ENCODE peak calls at places on chromosomes 13 and 19, in nine cellular contexts. W is activated CD4-positive, alpha-beta T cell treated with anti-CD3 and anti-CD28 coated beads, Interleukin-2, amount 10 ng/mL, durations not matched to agents 7 days and 5 days; J is stimulated activated CD8-positive, alpha-beta memory T cell treated with anti-CD3 and anti-CD28 coated beads, Interleukin-12 subunit alpha, Interleukin-12 subunit beta, amount 100 ng/mL, for 4 hours; U is mesendoderm; N is osteoblast; D is stimulated activated CD4-positive, alpha-beta T cell treated with anti-CD3 and anti-CD28 coated beads, Interleukin-4, amount 100 ng/mL, for 24 hours; K is uterus; X is cardiac septum; R is RPMI8226. E is an unnamed sample.

GRCh38 chr19:18961767-18962423 is 20.9 kb upstream of the HOMER3 start:
- DNase-seq in W (peak), R (peak), X (no peak), N (no peak), D (no peak), J (no peak), K (no peak), U (peak), E (no peak)

GRCh38 chr13:36192166-36192565 is 22.2 kb downstream of the SOHLH2 start:
- DNase-seq in D (no peak), K (no peak), J (no peak), W (no peak), N (no peak), X (no peak), U (peak), R (peak), E (no peak)

GRCh38 chr13:22357132-22357531 is 686.3 kb downstream of the FGF9 start:
- DNase-seq in R (no peak), K (no peak), X (no peak), D (peak), N (no peak), J (no peak), W (no peak), U (no peak), E (no peak)

GRCh38 chr13:110346661-110347067 is 39.6 kb downstream of the COL4A2 start:
- DNase-seq in X (no peak), K (no peak), U (no peak), N (no peak), R (peak), W (no peak), J (no peak), D (no peak), E (no peak)

GRCh38 chr19:47112166-47112663 is 1.4 kb downstream of the ZC3H4 start:
- DNase-seq in U (peak), K (peak), X (peak), J (peak), R (peak), D (peak), N (peak), W (peak), E (peak)

GRCh38 chr19:604355-604754 is 14.7 kb downstream of the HCN2 start:
- DNase-seq in N (no peak), U (peak), X (no peak), R (peak), J (no peak), W (peak), D (peak), K (no peak), E (no peak)

GRCh38 chr19:47719047-47719885 is 6.0 kb downstream of the EHD2 start:
- DNase-seq in R (no peak), K (peak), D (no peak), N (peak), J (no peak), X (peak), U (no peak), W (no peak), E (peak)

GRCh38 chr19:1848399-1849131 is at the start of gene REXO1:
- DNase-seq in W (peak), X (peak), D (peak), N (peak), K (peak), J (peak), U (peak), R (peak), E (peak)

GRCh38 chr19:17089238-17089637 is 13.7 kb downstream of the MYO9B start:
- DNase-seq in W (no peak), N (peak), J (no peak), R (no peak), X (no peak), D (no peak), K (peak), U (no peak), E (no peak)

GRCh38 chr13:45718063-45718462 is 15.9 kb downstream of the CBY2 start:
- DNase-seq in K (no peak), W (no peak), U (peak), N (no peak), J (no peak), R (peak), D (no peak), X (no peak), E (no peak)

GRCh38 chr19:52398091-52398461 is 427 bp downstream of the ZNF528 start:
- DNase-seq in W (no peak), U (no peak), J (no peak), D (no peak), R (peak), K (no peak), X (no peak), N (peak), E (peak)

GRCh38 chr13:112131081-112131739 is 64.3 kb downstream of the SOX1 start:
- DNase-seq in X (peak), W (no peak), U (no peak), R (no peak), N (peak), K (no peak), D (no peak), J (no peak), E (no peak)

GRCh38 chr13:110419391-110419791 is 112.3 kb downstream of the COL4A2 start:
- DNase-seq in R (no peak), X (no peak), N (no peak), J (no peak), U (no peak), K (no peak), D (no peak), W (no peak), E (no peak)

GRCh38 chr19:45598267-45599011 is 3.6 kb downstream of the GPR4 start:
- DNase-seq in D (no peak), X (no peak), U (no peak), R (no peak), K (peak), J (no peak), N (peak), W (no peak), E (no peak)

GRCh38 chr13:114263590-114263989 is 17.8 kb upstream of the UPF3A start:
- DNase-seq in J (no peak), R (peak), W (peak), D (no peak), X (no peak), U (no peak), N (no peak), K (no peak), E (no peak)

GRCh38 chr13:29594310-29594709 is 1.2 kb downstream of the SLC7A1 start:
- DNase-seq in D (peak), W (peak), N (peak), J (no peak), U (peak), K (peak), X (no peak), R (peak), E (peak)

GRCh38 chr13:29543230-29544215 is 52.0 kb downstream of the SLC7A1 start:
- DNase-seq in D (peak), W (no peak), R (peak), N (no peak), X (no peak), J (no peak), U (peak), K (no peak), E (no peak)

GRCh38 chr19:8456064-8456463 is 11.3 kb downstream of the HNRNPM start:
- DNase-seq in X (no peak), N (no peak), D (no peak), R (no peak), W (no peak), K (no peak), J (no peak), U (peak), E (no peak)

GRCh38 chr13:93172109-93172508 is 54.5 kb upstream of the GPC6 start:
- DNase-seq in W (no peak), R (no peak), U (peak), K (no peak), X (no peak), J (no peak), D (no peak), N (no peak), E (no peak)

GRCh38 chr13:76231522-76232167 is 595.5 kb downstream of the LMO7 start:
- DNase-seq in K (no peak), J (no peak), X (no peak), R (no peak), W (no peak), N (no peak), U (no peak), D (no peak), E (no peak)

GRCh38 chr13:30708541-30708940 is 26.8 kb upstream of the ALOX5AP start:
- DNase-seq in J (no peak), U (no peak), X (no peak), K (no peak), W (no peak), R (no peak), D (no peak), N (peak), E (no peak)

GRCh38 chr13:33228645-33229445 is 56.7 kb downstream of the STARD13 start:
- DNase-seq in D (peak), R (peak), X (no peak), J (no peak), U (peak), K (no peak), W (peak), N (no peak), E (no peak)

GRCh38 chr13:19153782-19154450 is 27.7 kb downstream of the TUBA3C start:
- DNase-seq in U (no peak), D (no peak), W (peak), K (no peak), X (no peak), J (no peak), R (peak), N (no peak), E (no peak)

GRCh38 chr19:54094601-54095000 is 6.0 kb downstream of the OSCAR start:
- DNase-seq in U (no peak), D (no peak), N (no peak), W (no peak), X (no peak), J (no peak), R (no peak), K (no peak), E (no peak)

GRCh38 chr13:106361621-106362020 is 173.8 kb downstream of the EFNB2 start:
- DNase-seq in N (no peak), D (no peak), U (no peak), X (no peak), W (no peak), K (no peak), J (no peak), R (no peak), E (no peak)

GRCh38 chr19:42420055-42420544 is 7.1 kb downstream of the LIPE start:
- DNase-seq in W (peak), N (peak), J (peak), X (peak), D (peak), K (no peak), U (peak), R (peak), E (no peak)

GRCh38 chr19:32176591-32176990 is 168.8 kb upstream of the ZNF507 start:
- DNase-seq in W (no peak), R (no peak), D (no peak), N (no peak), J (no peak), K (no peak), U (no peak), X (no peak), E (no peak)

GRCh38 chr13:106619688-106620555 is 52.0 kb upstream of the ARGLU1 start:
- DNase-seq in K (peak), X (no peak), D (peak), J (no peak), N (peak), U (peak), W (peak), R (peak), E (peak)

GRCh38 chr19:52535831-52536800 is 8.6 kb downstream of the ZNF808 start:
- DNase-seq in D (peak), N (peak), W (peak), J (peak), X (peak), U (peak), K (peak), R (no peak), E (peak)